ENCODE peak calls at places on chromosomes 7 and 10, in four cellular contexts. G, U, V and K are unnamed samples.

GRCh38 chr7:132345730-132346129 is 230.5 kb downstream of the PLXNA4 start:
- DNase-seq in U (no peak), G (no peak), V (no peak), K (no peak)

GRCh38 chr7:1864126-1864940 is 194.3 kb downstream of the ELFN1 start:
- DNase-seq in V (peak), U (no peak), G (no peak), K (no peak)

GRCh38 chr10:31760674-31761081 is 168.0 kb downstream of the ARHGAP12 start:
- DNase-seq in V (no peak), U (no peak), G (no peak), K (no peak)

GRCh38 chr7:129975309-129975708 is 22.5 kb upstream of the UBE2H start:
- DNase-seq in V (no peak), G (no peak), U (no peak), K (no peak)

GRCh38 chr10:100104300-100104699 is 22.6 kb upstream of the CPN1 start:
- DNase-seq in U (no peak), V (no peak), G (no peak), K (no peak)

GRCh38 chr7:33425385-33425784 is 296.0 kb downstream of the BBS9 start:
- DNase-seq in G (no peak), U (no peak), V (no peak), K (no peak)

GRCh38 chr7:87506243-87507180 is 31.0 kb upstream of the ABCB4 start:
- DNase-seq in U (no peak), G (no peak), V (no peak), K (no peak)

GRCh38 chr10:93062499-93063216 is 2.1 kb downstream of the CYP26C1 start:
- DNase-seq in G (no peak), V (peak), U (peak), K (no peak)

GRCh38 chr7:102044984-102045673 is 227.7 kb downstream of the CUX1 start:
- DNase-seq in V (no peak), U (no peak), G (peak), K (no peak)

GRCh38 chr10:89915021-89915420 is 213.6 kb downstream of the KIF20B start:
- DNase-seq in G (no peak), U (no peak), V (no peak), K (no peak)

GRCh38 chr10:120557296-120557810 is 100.3 kb downstream of the PLPP4 start:
- DNase-seq in G (no peak), V (no peak), U (no peak), K (no peak)

GRCh38 chr10:132512693-132513345 is 24.8 kb upstream of the INPP5A start:
- DNase-seq in V (no peak), G (no peak), U (no peak), K (no peak)

GRCh38 chr7:90709501-90710465 is 113.7 kb downstream of the CDK14 start:
- DNase-seq in V (peak), G (no peak), U (no peak), K (no peak)

GRCh38 chr7:3399858-3400257 is 98.8 kb downstream of the SDK1 start:
- DNase-seq in V (peak), G (no peak), U (peak), K (no peak)

GRCh38 chr10:24269476-24269875 is 60.5 kb downstream of the KIAA1217 start:
- DNase-seq in G (no peak), U (no peak), V (no peak), K (no peak)

GRCh38 chr10:119505588-119506315 is 36.8 kb downstream of the RGS10 start:
- DNase-seq in V (no peak), U (no peak), G (no peak), K (no peak)

GRCh38 chr7:148787571-148788295 is 89.0 kb downstream of the CUL1 start:
- DNase-seq in V (no peak), G (no peak), U (no peak), K (no peak)

GRCh38 chr10:12597800-12598750 is 248.7 kb downstream of the CAMK1D start:
- DNase-seq in U (no peak), V (no peak), G (no peak), K (no peak)

GRCh38 chr10:22611425-22612111 is 102.8 kb downstream of the PIP4K2A start:
- DNase-seq in G (no peak), V (no peak), U (no peak), K (peak)

GRCh38 chr7:111089822-111090426 is 1.0 kb upstream of the LRRN3 start:
- DNase-seq in G (no peak), V (no peak), U (no peak), K (no peak)

GRCh38 chr10:43623351-43623750 is 17.1 kb downstream of the ZNF485 start:
- DNase-seq in V (no peak), U (no peak), G (no peak), K (no peak)

GRCh38 chr7:16094651-16095050 is 326.7 kb downstream of the CRPPA start:
- DNase-seq in G (no peak), V (no peak), U (no peak), K (no peak)

GRCh38 chr10:72259491-72260214 is 14.1 kb upstream of the DDIT4 start:
- DNase-seq in G (no peak), V (no peak), U (no peak), K (no peak)

GRCh38 chr7:115476666-115477065 is 553.9 kb downstream of the TFEC start:
- DNase-seq in V (peak), G (no peak), U (no peak), K (no peak)

GRCh38 chr10:6394084-6394483 is 186.0 kb downstream of the PRKCQ start:
- DNase-seq in G (no peak), U (no peak), V (no peak), K (no peak)